ENCODE peak calls at places on chromosomes 7 and 10, in six cellular contexts. F, S, E, X, A and G are unnamed samples.

GRCh38 chr10:16566202-16566805 is 44.6 kb upstream of the C1QL3 start:
- DNase-seq in F (no peak), X (no peak), A (no peak), S (no peak), E (no peak), G (no peak)

GRCh38 chr7:95886501-95887090 is 114.2 kb downstream of the DYNC1I1 start:
- DNase-seq in X (no peak), A (no peak), E (peak), S (no peak), F (no peak), G (no peak)

GRCh38 chr10:74585231-74586087 is 240.9 kb upstream of the KAT6B start:
- DNase-seq in S (peak), E (no peak), X (no peak), F (peak), A (no peak), G (peak)

GRCh38 chr7:64878684-64879083 is 24.4 kb upstream of the ZNF273 start:
- DNase-seq in X (no peak), S (no peak), A (no peak), F (no peak), E (no peak), G (no peak)

GRCh38 chr10:33015798-33016547 is 57.9 kb upstream of the ITGB1 start:
- DNase-seq in F (no peak), S (no peak), A (no peak), E (no peak), X (no peak), G (no peak)

GRCh38 chr7:64758151-64758550 is 36.1 kb upstream of the ZNF138 start:
- DNase-seq in S (no peak), E (no peak), X (no peak), F (no peak), A (no peak), G (no peak)

GRCh38 chr10:775245-776075 is 86.0 kb upstream of the DIP2C start:
- DNase-seq in E (peak), F (no peak), A (no peak), S (no peak), X (no peak), G (peak)

GRCh38 chr7:16465469-16466086 is at the start of gene SOSTDC1:
- DNase-seq in X (no peak), S (no peak), A (no peak), E (peak), F (no peak), G (no peak)

GRCh38 chr7:38594931-38595330 is 36.2 kb downstream of the AMPH start:
- DNase-seq in X (no peak), F (no peak), S (no peak), E (no peak), A (no peak), G (no peak)

GRCh38 chr10:110706690-110707098 is 62.6 kb downstream of the RBM20 start:
- DNase-seq in X (no peak), A (no peak), E (peak), S (no peak), F (no peak), G (no peak)

GRCh38 chr10:55374917-55375316 is 573.9 kb upstream of the PCDH15 start:
- DNase-seq in S (no peak), X (no peak), A (no peak), F (no peak), E (peak), G (no peak)